ENCODE peak calls at places on chromosomes 7 and 10, in seven cellular contexts. J is RWPE1, O is lower lobe of right lung, F is PC-3, Q is HL-60, Y is IMR-90, U is H9. L is an unnamed sample.

GRCh38 chr10:103598654-103599115 is 105.2 kb downstream of the NEURL1 start:
- DNase-seq in Q (peak; percentile 55), U (peak; percentile 75), F (peak; percentile 79), Y (peak; percentile 82), J (peak; percentile 80), O (no peak), L (peak; percentile 74)

GRCh38 chr7:26958834-26959233 is 94.4 kb upstream of the SKAP2 start:
- DNase-seq in Q (no peak), Y (peak; percentile 94), U (no peak), F (peak; percentile 93), J (peak; percentile 67), O (no peak), L (no peak)

GRCh38 chr10:25393621-25394020 is 218.8 kb downstream of the GPR158 start:
- DNase-seq in U (no peak), Y (no peak), O (no peak), F (no peak), J (no peak), Q (no peak), L (no peak)

GRCh38 chr7:155456772-155457543 is 971 bp upstream of the EN2 start:
- DNase-seq in J (peak; percentile 59), Q (peak; percentile 15), O (no peak), Y (peak; percentile 31), U (peak; percentile 86), F (peak; percentile 81), L (peak; percentile 81)

GRCh38 chr10:662686-663465 is 26.6 kb downstream of the DIP2C start:
- DNase-seq in O (no peak), J (no peak), Y (no peak), U (no peak), Q (no peak), F (no peak), L (peak; percentile 82)

GRCh38 chr7:2541291-2542010 is 13.9 kb downstream of the BRAT1 start:
- DNase-seq in Q (no peak), J (no peak), Y (no peak), F (no peak), U (no peak), O (peak; percentile 41), L (no peak)

GRCh38 chr7:36015733-36016132 is 137.3 kb upstream of the EEPD1 start:
- DNase-seq in O (no peak), Y (peak; percentile 65), Q (no peak), J (peak; percentile 24), F (peak; percentile 74), U (no peak), L (no peak)

GRCh38 chr7:129684777-129685176 is 73.3 kb downstream of the NRF1 start:
- DNase-seq in F (no peak), J (no peak), Y (no peak), O (no peak), Q (no peak), U (no peak), L (no peak)

GRCh38 chr7:46930336-46930735 is 651.6 kb downstream of the TNS3 start:
- DNase-seq in O (no peak), J (peak; percentile 83), Q (no peak), F (peak; percentile 85), Y (peak; percentile 97), U (no peak), L (no peak)

GRCh38 chr7:46934198-46934825 is 647.6 kb downstream of the TNS3 start:
- DNase-seq in Q (no peak), J (no peak), F (no peak), O (no peak), Y (peak; percentile 53), U (no peak), L (no peak)

GRCh38 chr7:46933596-46933995 is 648.3 kb downstream of the TNS3 start:
- DNase-seq in Q (no peak), O (no peak), U (no peak), F (no peak), Y (no peak), J (no peak), L (no peak)

GRCh38 chr7:46932266-46932655 is 649.6 kb downstream of the TNS3 start:
- DNase-seq in Y (peak; percentile 6), U (no peak), Q (no peak), O (no peak), F (no peak), J (no peak), L (no peak)

GRCh38 chr7:46932656-46933424 is 649.1 kb downstream of the TNS3 start:
- DNase-seq in Q (no peak), F (peak; percentile 52), O (no peak), Y (peak; percentile 96), U (no peak), J (peak; percentile 68), L (peak; percentile 26)
- TF ChIP-seq CTCF in Q (no peak), F (peak; percentile 34), O (no peak), Y (peak; percentile 38), U (no peak), J (no peak), L (no peak)

DNA sequence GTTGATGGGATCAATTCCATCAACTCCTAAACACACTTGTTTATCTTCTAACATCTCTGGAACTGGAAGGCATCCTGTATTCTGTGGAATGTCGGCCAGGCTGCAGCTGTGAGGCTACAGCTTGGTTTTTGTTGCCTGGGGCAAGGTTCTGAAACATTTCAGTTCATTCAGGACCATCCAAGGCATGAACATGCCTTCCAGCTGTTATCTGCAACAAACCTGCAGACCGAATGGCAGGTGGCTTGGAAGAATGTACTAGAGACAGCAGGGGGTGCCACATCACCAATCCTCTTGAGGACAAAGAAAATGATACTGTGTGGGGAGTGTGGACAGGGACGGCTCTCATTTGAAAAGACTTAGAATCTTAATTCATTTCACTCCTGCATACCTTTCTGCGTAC is 12.4 kb downstream of the PAPOLB start:
- DNase-seq in Q (peak; percentile 9), Y (peak; percentile 26), U (no peak), J (peak; percentile 29), F (peak; percentile 57), O (no peak), L (peak; percentile 77)
- TF ChIP-seq CTCF in Q (no peak), Y (peak; percentile 24), U (peak; percentile 14), J (no peak), F (peak; percentile 66), O (peak; percentile 47), L (no peak)

DNA sequence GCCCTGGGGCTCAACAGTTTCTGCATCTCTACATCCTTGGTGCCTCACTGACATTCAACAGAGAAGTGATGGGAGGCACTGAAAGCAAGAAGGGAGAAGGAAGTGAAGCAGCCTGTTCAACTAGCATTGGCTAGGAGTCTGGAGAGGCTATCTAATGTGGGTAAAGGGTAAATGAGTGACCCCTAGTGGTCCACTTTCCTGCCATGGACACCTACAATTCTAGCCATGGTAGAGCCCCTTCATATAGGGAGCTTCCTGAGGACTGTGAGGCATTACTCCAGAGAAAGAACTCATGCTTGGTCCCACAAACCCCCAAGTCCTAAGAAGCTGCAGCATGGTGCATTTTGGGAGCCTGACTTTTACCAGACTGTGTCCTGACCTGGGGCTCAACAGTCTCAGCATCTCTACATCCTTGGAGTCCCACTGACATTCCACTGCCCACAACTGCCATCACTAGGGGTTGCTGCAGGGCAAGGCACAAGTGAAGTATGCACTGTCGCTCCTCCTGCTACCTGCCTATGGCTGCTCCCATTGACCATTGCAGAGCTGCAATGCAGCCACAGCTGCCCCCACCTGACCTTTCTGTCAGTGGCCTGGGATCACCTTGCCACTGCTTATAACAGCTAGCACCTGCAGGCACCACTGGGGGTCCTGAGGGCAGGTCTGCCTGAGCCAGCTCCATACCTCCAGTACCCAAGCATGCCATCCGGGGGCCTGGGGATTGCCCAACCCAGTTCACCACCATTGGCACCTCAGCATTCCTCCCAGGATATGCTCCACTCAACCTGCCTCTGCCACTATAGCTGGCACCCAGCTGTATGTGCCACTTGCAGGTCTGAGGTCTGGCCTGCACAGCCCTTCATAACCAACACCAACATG is 44.1 kb upstream of the CDK6 start:
- DNase-seq in Q (peak; percentile 29), J (no peak), O (no peak), U (peak; percentile 77), F (peak; percentile 16), Y (no peak), L (no peak)
- TF ChIP-seq CTCF in Q (no peak), J (no peak), O (peak; percentile 47), U (peak; percentile 81), F (peak; percentile 37), Y (peak; percentile 0), L (no peak)

GRCh38 chr7:146960747-146961416 is 844.3 kb downstream of the CNTNAP2 start:
- DNase-seq in F (no peak), Q (no peak), J (no peak), O (no peak), Y (no peak), U (peak; percentile 59), L (no peak)
- TF ChIP-seq CTCF in F (peak; percentile 17), Q (no peak), J (no peak), O (no peak), Y (no peak), U (peak; percentile 66), L (no peak)

GRCh38 chr7:113289140-113289740 is 170.9 kb upstream of the SMIM30 start:
- DNase-seq in J (no peak), Y (peak; percentile 71), Q (peak; percentile 66), F (peak; percentile 56), O (no peak), U (no peak), L (peak; percentile 22)
- TF ChIP-seq CTCF in J (peak; percentile 50), Y (peak; percentile 67), Q (peak; percentile 63), F (peak; percentile 53), O (no peak), U (peak; percentile 61), L (no peak)

GRCh38 chr10:97711640-97712267 is 1.8 kb upstream of the MARVELD1 start:
- DNase-seq in Q (no peak), U (no peak), F (no peak), O (no peak), J (no peak), Y (no peak), L (no peak)

GRCh38 chr10:97715259-97715874 is 1.8 kb downstream of the MARVELD1 start:
- DNase-seq in J (peak; percentile 54), Y (no peak), O (no peak), U (peak; percentile 44), F (no peak), Q (no peak), L (no peak)

GRCh38 chr10:97713351-97713827 is at the start of gene MARVELD1:
- DNase-seq in F (peak; percentile 54), O (peak; percentile 72), U (peak; percentile 88), J (peak; percentile 83), Q (no peak), Y (peak; percentile 77), L (peak; percentile 68)

GRCh38 chr10:97714401-97715258 is 1.1 kb downstream of the MARVELD1 start:
- DNase-seq in Q (peak; percentile 34), O (peak; percentile 76), Y (peak; percentile 71), F (peak; percentile 53), J (peak; percentile 79), U (peak; percentile 86), L (peak; percentile 80)

GRCh38 chr10:97713828-97714400 is 384 bp downstream of the MARVELD1 start:
- DNase-seq in O (peak; percentile 86), J (peak; percentile 67), U (peak; percentile 77), Y (peak; percentile 74), F (peak; percentile 52), Q (peak; percentile 69), L (peak; percentile 83)
- TF ChIP-seq CTCF in O (peak; percentile 31), J (peak; percentile 13), U (peak; percentile 32), Y (peak; percentile 23), F (peak; percentile 32), Q (no peak), L (no peak)